ENCODE peak calls at places on chromosomes 7 and 10, in nine cellular contexts. One of them, this sample, is unnamed.
A peak's percentile ranks its signal among the peaks of the same experiment; 100 is the strongest.

GRCh38 chr10:60114765-60115586 is 208.6 kb upstream of the CCDC6 start:
- DNase-seq in Ammon's horn: no peak
- DNase-seq in prostate gland: no peak
- DNase-seq in BE2C: peak; percentile 15
- DNase-seq in skeletal muscle cell: peak; percentile 55
- DNase-seq in activated CD8-positive, alpha-beta memory T cell treated with anti-CD3 and anti-CD28 coated beads for 24 hours: no peak
- DNase-seq in GM03348: peak; percentile 67
- DNase-seq in NCI-H1436: peak; percentile 17
- DNase-seq in foreskin keratinocyte: peak; percentile 54
- DNase-seq in this sample: peak; percentile 69

GRCh38 chr10:131778385-131778784 is 122.4 kb upstream of the PPP2R2D start:
- DNase-seq in Ammon's horn: no peak
- DNase-seq in prostate gland: no peak
- DNase-seq in BE2C: no peak
- DNase-seq in skeletal muscle cell: no peak
- DNase-seq in activated CD8-positive, alpha-beta memory T cell treated with anti-CD3 and anti-CD28 coated beads for 24 hours: peak; percentile 19
- DNase-seq in GM03348: no peak
- DNase-seq in NCI-H1436: no peak
- DNase-seq in foreskin keratinocyte: no peak
- DNase-seq in this sample: no peak

GRCh38 chr7:36563706-36564325 is 160.5 kb downstream of the AOAH start:
- DNase-seq in Ammon's horn: no peak
- DNase-seq in prostate gland: no peak
- DNase-seq in BE2C: no peak
- DNase-seq in skeletal muscle cell: no peak
- DNase-seq in activated CD8-positive, alpha-beta memory T cell treated with anti-CD3 and anti-CD28 coated beads for 24 hours: no peak
- DNase-seq in GM03348: no peak
- DNase-seq in NCI-H1436: no peak
- DNase-seq in foreskin keratinocyte: no peak
- DNase-seq in this sample: no peak

GRCh38 chr7:128791968-128792319 is at the start of gene CCDC136:
- DNase-seq in Ammon's horn: no peak
- DNase-seq in prostate gland: no peak
- DNase-seq in BE2C: peak; percentile 32
- DNase-seq in skeletal muscle cell: no peak
- DNase-seq in activated CD8-positive, alpha-beta memory T cell treated with anti-CD3 and anti-CD28 coated beads for 24 hours: peak; percentile 56
- DNase-seq in GM03348: peak; percentile 37
- DNase-seq in NCI-H1436: no peak
- DNase-seq in foreskin keratinocyte: no peak
- DNase-seq in this sample: no peak

GRCh38 chr10:6064119-6064518 is 2.0 kb upstream of the IL2RA start:
- DNase-seq in Ammon's horn: no peak
- DNase-seq in prostate gland: no peak
- DNase-seq in BE2C: no peak
- DNase-seq in skeletal muscle cell: no peak
- DNase-seq in activated CD8-positive, alpha-beta memory T cell treated with anti-CD3 and anti-CD28 coated beads for 24 hours: peak; percentile 50
- DNase-seq in GM03348: no peak
- DNase-seq in NCI-H1436: no peak
- DNase-seq in foreskin keratinocyte: no peak
- DNase-seq in this sample: no peak

GRCh38 chr7:55077581-55078410 is 59.0 kb downstream of the EGFR start:
- DNase-seq in Ammon's horn: no peak
- DNase-seq in prostate gland: no peak
- DNase-seq in BE2C: no peak
- DNase-seq in skeletal muscle cell: no peak
- DNase-seq in activated CD8-positive, alpha-beta memory T cell treated with anti-CD3 and anti-CD28 coated beads for 24 hours: no peak
- DNase-seq in GM03348: no peak
- DNase-seq in NCI-H1436: no peak
- DNase-seq in foreskin keratinocyte: no peak
- DNase-seq in this sample: no peak

GRCh38 chr7:130020434-130020833 is 30.7 kb downstream of the ZC3HC1 start:
- DNase-seq in Ammon's horn: no peak
- DNase-seq in prostate gland: no peak
- DNase-seq in BE2C: no peak
- DNase-seq in skeletal muscle cell: no peak
- DNase-seq in activated CD8-positive, alpha-beta memory T cell treated with anti-CD3 and anti-CD28 coated beads for 24 hours: no peak
- DNase-seq in GM03348: no peak
- DNase-seq in NCI-H1436: no peak
- DNase-seq in foreskin keratinocyte: no peak
- DNase-seq in this sample: no peak

GRCh38 chr7:42378149-42378548 is 141.1 kb upstream of the GLI3 start:
- DNase-seq in Ammon's horn: no peak
- DNase-seq in prostate gland: no peak
- DNase-seq in BE2C: no peak
- DNase-seq in skeletal muscle cell: no peak
- DNase-seq in activated CD8-positive, alpha-beta memory T cell treated with anti-CD3 and anti-CD28 coated beads for 24 hours: no peak
- DNase-seq in GM03348: no peak
- DNase-seq in NCI-H1436: no peak
- DNase-seq in foreskin keratinocyte: no peak
- DNase-seq in this sample: no peak

GRCh38 chr7:139231513-139232376 is 708 bp downstream of the UBN2 start:
- DNase-seq in Ammon's horn: peak; percentile 34
- DNase-seq in prostate gland: peak; percentile 7
- DNase-seq in BE2C: peak; percentile 41
- DNase-seq in skeletal muscle cell: no peak
- DNase-seq in activated CD8-positive, alpha-beta memory T cell treated with anti-CD3 and anti-CD28 coated beads for 24 hours: peak; percentile 67
- DNase-seq in GM03348: peak; percentile 70
- DNase-seq in NCI-H1436: no peak
- DNase-seq in foreskin keratinocyte: peak; percentile 23
- DNase-seq in this sample: peak; percentile 23

GRCh38 chr7:506391-506831 is 13.2 kb downstream of the PDGFA start:
- DNase-seq in Ammon's horn: no peak
- DNase-seq in prostate gland: no peak
- DNase-seq in BE2C: no peak
- DNase-seq in skeletal muscle cell: no peak
- DNase-seq in activated CD8-positive, alpha-beta memory T cell treated with anti-CD3 and anti-CD28 coated beads for 24 hours: no peak
- DNase-seq in GM03348: no peak
- DNase-seq in NCI-H1436: no peak
- DNase-seq in foreskin keratinocyte: no peak
- DNase-seq in this sample: no peak

GRCh38 chr10:58577394-58577793 is 64.7 kb downstream of the BICC1 start:
- DNase-seq in Ammon's horn: no peak
- DNase-seq in prostate gland: no peak
- DNase-seq in BE2C: no peak
- DNase-seq in skeletal muscle cell: peak; percentile 48
- DNase-seq in activated CD8-positive, alpha-beta memory T cell treated with anti-CD3 and anti-CD28 coated beads for 24 hours: no peak
- DNase-seq in GM03348: peak; percentile 58
- DNase-seq in NCI-H1436: no peak
- DNase-seq in foreskin keratinocyte: no peak
- DNase-seq in this sample: no peak

GRCh38 chr10:123912466-123913201 is 21.0 kb upstream of the CPXM2 start:
- DNase-seq in Ammon's horn: no peak
- DNase-seq in prostate gland: no peak
- DNase-seq in BE2C: no peak
- DNase-seq in skeletal muscle cell: no peak
- DNase-seq in activated CD8-positive, alpha-beta memory T cell treated with anti-CD3 and anti-CD28 coated beads for 24 hours: no peak
- DNase-seq in GM03348: no peak
- DNase-seq in NCI-H1436: no peak
- DNase-seq in foreskin keratinocyte: no peak
- DNase-seq in this sample: no peak

GRCh38 chr7:71303566-71303965 is 171.6 kb downstream of the GALNT17 start:
- DNase-seq in Ammon's horn: no peak
- DNase-seq in prostate gland: no peak
- DNase-seq in BE2C: no peak
- DNase-seq in skeletal muscle cell: peak; percentile 11
- DNase-seq in activated CD8-positive, alpha-beta memory T cell treated with anti-CD3 and anti-CD28 coated beads for 24 hours: no peak
- DNase-seq in GM03348: no peak
- DNase-seq in NCI-H1436: no peak
- DNase-seq in foreskin keratinocyte: no peak
- DNase-seq in this sample: no peak

GRCh38 chr10:35421553-35422178 is 85.4 kb downstream of the CCNY start:
- DNase-seq in Ammon's horn: no peak
- DNase-seq in prostate gland: no peak
- DNase-seq in BE2C: peak; percentile 17
- DNase-seq in skeletal muscle cell: peak; percentile 73
- DNase-seq in activated CD8-positive, alpha-beta memory T cell treated with anti-CD3 and anti-CD28 coated beads for 24 hours: no peak
- DNase-seq in GM03348: peak; percentile 89
- DNase-seq in NCI-H1436: no peak
- DNase-seq in foreskin keratinocyte: peak; percentile 80
- DNase-seq in this sample: peak; percentile 92

This sample was measured in dermis microvascular lymphatic vessel endothelial cell.